ENCODE peak calls at places on chromosomes 4 and X, in four cellular contexts. I is K562, T is H1, H is GM12878. S is an unnamed sample.

GRCh38 chr4:46390353-46391058 is 578 bp upstream of the GABRA2 start:
- DNase-seq in I (no peak), H (no peak), T (no peak), S (no peak)

GRCh38 chr4:168410681-168411080 is 69.6 kb downstream of the DDX60L start:
- DNase-seq in I (no peak), T (no peak), H (no peak), S (no peak)

GRCh38 chr4:175891863-175892262 is 79.8 kb upstream of the GPM6A start:
- DNase-seq in T (no peak), I (no peak), H (no peak), S (peak; percentile 38)

GRCh38 chr4:26343041-26343403 is 22.2 kb downstream of the RBPJ start:
- DNase-seq in T (no peak), I (no peak), H (no peak), S (no peak)

GRCh38 chr4:100162027-100162685 is 28.1 kb downstream of the DDIT4L start:
- DNase-seq in I (no peak), T (no peak), H (peak; percentile 28), S (no peak)

GRCh38 chr4:66687393-66687971 is 857.8 kb downstream of the CENPC start:
- DNase-seq in I (no peak), T (no peak), H (no peak), S (no peak)

GRCh38 chr4:17773125-17773698 is 8.2 kb downstream of the FAM184B start:
- DNase-seq in T (no peak), I (no peak), H (no peak), S (no peak)

GRCh38 chr4:105248613-105249012 is 101.9 kb downstream of the TET2 start:
- DNase-seq in T (no peak), H (no peak), I (no peak), S (no peak)

GRCh38 chr4:65538571-65538970 is 131.7 kb downstream of the EPHA5 start:
- DNase-seq in I (no peak), H (no peak), T (no peak), S (no peak)

GRCh38 chrX:151875270-151876026 is 37.2 kb upstream of the MAGEA4 start:
- DNase-seq in T (no peak), H (no peak), I (no peak), S (no peak)

GRCh38 chrX:41619221-41619620 is 69.6 kb upstream of the GPR34 start:
- DNase-seq in H (no peak), T (no peak), I (no peak), S (no peak)

GRCh38 chr4:78024085-78024484 is 33.0 kb upstream of the FRAS1 start:
- DNase-seq in H (no peak), T (no peak), I (no peak), S (no peak)

GRCh38 chr4:147103403-147103946 is 157.8 kb upstream of the TTC29 start:
- DNase-seq in T (no peak), H (no peak), I (no peak), S (no peak)

GRCh38 chr4:169621754-169622481 is 1.5 kb downstream of the CLCN3 start:
- DNase-seq in H (no peak), T (no peak), I (peak; percentile 21), S (no peak)

GRCh38 chr4:26183017-26183416 is 137.8 kb upstream of the RBPJ start:
- DNase-seq in T (no peak), H (no peak), I (no peak), S (no peak)

GRCh38 chr4:40306991-40307390 is 28.1 kb upstream of the CHRNA9 start:
- DNase-seq in T (no peak), H (no peak), I (no peak), S (no peak)

GRCh38 chr4:4524364-4524763 is 17.5 kb downstream of the STX18 start:
- DNase-seq in I (no peak), H (peak; percentile 76), T (no peak), S (no peak)

DNA sequence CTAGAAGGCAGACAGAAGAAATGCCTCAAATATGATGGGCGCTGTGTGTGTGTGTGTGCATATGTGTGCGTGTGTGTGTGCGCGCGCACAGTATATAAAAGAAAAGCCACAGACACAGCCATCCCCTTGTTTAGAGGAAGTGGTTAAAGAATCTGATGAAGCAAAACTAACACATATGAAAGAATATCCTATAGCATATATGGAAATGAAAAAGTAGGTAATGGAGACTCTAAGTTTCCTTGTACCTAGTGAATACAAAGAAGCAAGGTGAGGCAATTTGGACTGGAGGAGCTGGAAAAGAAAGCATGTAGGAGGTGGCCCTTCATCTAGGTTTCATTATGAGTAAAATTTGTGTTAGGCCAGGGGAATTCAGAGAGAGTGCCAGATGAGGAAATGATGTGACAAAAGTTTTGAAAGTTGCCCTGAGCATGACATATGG is 58.6 kb upstream of the MCF2 start:
- DNase-seq in H (peak; percentile 8), I (no peak), T (no peak), S (no peak)
- TF ChIP-seq EGR1 in H (no peak), I (no peak), T (no peak), S (no peak)

DNA sequence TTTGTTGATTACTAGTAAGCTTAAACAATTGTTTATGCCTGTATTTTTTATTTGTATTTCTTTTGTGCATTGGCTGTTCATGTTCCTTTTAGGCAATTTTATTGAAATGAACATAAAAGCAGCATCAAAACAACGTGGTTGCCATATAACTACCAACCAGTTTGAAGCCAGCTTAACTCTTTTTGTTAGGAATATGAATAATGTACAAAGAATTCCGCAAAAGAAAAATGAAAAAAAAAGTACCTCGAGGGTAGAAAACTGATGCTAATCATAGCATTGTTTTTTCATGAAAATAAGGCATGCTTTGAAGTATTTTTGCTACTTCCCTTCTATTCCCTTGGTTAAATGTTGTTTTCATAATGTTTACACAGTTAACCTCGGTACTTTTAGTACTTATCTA is 1024.0 kb upstream of the SLIT2 start:
- DNase-seq in I (no peak), H (no peak), T (no peak), S (no peak)
- TF ChIP-seq ATF3 in I (no peak), H (no peak), T (no peak), S (no peak)

GRCh38 chr4:1471443-1472147 is 65.4 kb upstream of the NKX1-1 start:
- DNase-seq in H (no peak), T (no peak), I (no peak), S (no peak)
- H3K27me3 ChIP-seq in H (no peaks in the 10 kb centered on the region), T (no peaks in the 10 kb centered on the region), I (peaks cover 11% of the 10 kb centered on the region), S (no peaks in the 10 kb centered on the region)

DNA sequence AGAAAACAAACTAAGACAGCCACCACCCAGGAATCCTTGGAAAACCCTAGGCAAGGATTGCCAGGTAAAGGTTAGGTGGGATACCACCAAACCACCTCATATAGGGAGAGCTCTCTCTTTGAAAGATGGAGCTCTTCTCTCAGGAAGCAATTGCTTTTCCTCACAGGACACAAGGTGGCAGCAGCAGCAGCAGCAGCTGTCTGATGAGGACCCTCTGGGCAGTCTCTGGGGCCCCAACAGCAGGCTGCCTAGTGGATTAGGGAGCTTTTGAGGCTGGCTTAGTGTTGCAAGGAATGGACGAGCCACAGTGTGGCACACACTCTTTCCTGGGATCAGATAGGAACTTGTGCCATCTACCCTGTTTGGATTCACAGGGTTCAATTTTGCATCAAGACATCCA is 41.4 kb upstream of the CHRDL1 start:
- DNase-seq in H (no peak), T (no peak), I (peak; percentile 3), S (no peak)
- TF ChIP-seq EGR1 in H (no peak), T (no peak), I (no peak), S (no peak)

GRCh38 chr4:74414149-74414809 is 30.7 kb upstream of the AREG start:
- DNase-seq in I (no peak), H (no peak), T (no peak), S (no peak)

GRCh38 chr4:74420863-74421262 is 24.1 kb upstream of the AREG start:
- DNase-seq in I (no peak), H (no peak), T (no peak), S (no peak)

GRCh38 chr4:74413265-74413664 is 31.7 kb upstream of the AREG start:
- DNase-seq in H (no peak), T (no peak), I (no peak), S (no peak)

GRCh38 chr4:74415602-74416300 is 29.2 kb upstream of the AREG start:
- DNase-seq in T (no peak), H (no peak), I (no peak), S (no peak)

GRCh38 chr4:74418063-74418670 is 26.8 kb upstream of the AREG start:
- DNase-seq in T (no peak), I (no peak), H (no peak), S (peak; percentile 81)
- TF ChIP-seq ATF3 in T (no peak), I (peak; percentile 45), H (no peak), S (no peak)